ENCODE peak calls at places on chromosome 17, in seven cellular contexts. U, O, J, S, A, X and G are unnamed samples.

GRCh38 chr17:69733171-69734014 is 318.9 kb downstream of the MAP2K6 start:
- DNase-seq in O (no peak), U (no peak), A (peak; percentile 85), X (no peak), S (peak; percentile 85), J (peak; percentile 67), G (peak; percentile 83)

GRCh38 chr17:31561469-31562412 is 170.3 kb downstream of the RAB11FIP4 start:
- DNase-seq in U (no peak), O (no peak), J (peak; percentile 77), X (no peak), A (no peak), S (no peak), G (peak; percentile 60)

GRCh38 chr17:42276609-42277341 is 584 bp upstream of the STAT5B start:
- DNase-seq in X (peak; percentile 69), O (no peak), J (peak; percentile 83), U (peak; percentile 61), A (peak; percentile 57), S (peak; percentile 95), G (peak; percentile 73)

GRCh38 chr17:69434164-69434579 is 19.7 kb downstream of the MAP2K6 start:
- DNase-seq in U (no peak), X (no peak), J (peak; percentile 83), O (no peak), S (no peak), A (peak; percentile 31), G (no peak)

GRCh38 chr17:431494-431893 is 78.9 kb upstream of the RPH3AL start:
- DNase-seq in J (no peak), S (no peak), A (no peak), X (no peak), O (no peak), U (no peak), G (no peak)

GRCh38 chr17:65181237-65182061 is 44.3 kb downstream of the RGS9 start:
- DNase-seq in A (no peak), J (no peak), S (no peak), O (no peak), X (no peak), U (no peak), G (no peak)

GRCh38 chr17:60586288-60586974 is 13.6 kb upstream of the PPM1D start:
- DNase-seq in U (no peak), A (no peak), J (no peak), X (no peak), O (no peak), S (no peak), G (peak; percentile 10)

GRCh38 chr17:50397919-50398285 is 579 bp upstream of the LRRC59 start:
- DNase-seq in A (no peak), O (no peak), X (no peak), J (no peak), S (no peak), U (no peak), G (no peak)

GRCh38 chr17:1623057-1623456 is 5.6 kb downstream of the SLC43A2 start:
- DNase-seq in J (no peak), O (no peak), S (no peak), A (no peak), U (no peak), X (no peak), G (no peak)

DNA sequence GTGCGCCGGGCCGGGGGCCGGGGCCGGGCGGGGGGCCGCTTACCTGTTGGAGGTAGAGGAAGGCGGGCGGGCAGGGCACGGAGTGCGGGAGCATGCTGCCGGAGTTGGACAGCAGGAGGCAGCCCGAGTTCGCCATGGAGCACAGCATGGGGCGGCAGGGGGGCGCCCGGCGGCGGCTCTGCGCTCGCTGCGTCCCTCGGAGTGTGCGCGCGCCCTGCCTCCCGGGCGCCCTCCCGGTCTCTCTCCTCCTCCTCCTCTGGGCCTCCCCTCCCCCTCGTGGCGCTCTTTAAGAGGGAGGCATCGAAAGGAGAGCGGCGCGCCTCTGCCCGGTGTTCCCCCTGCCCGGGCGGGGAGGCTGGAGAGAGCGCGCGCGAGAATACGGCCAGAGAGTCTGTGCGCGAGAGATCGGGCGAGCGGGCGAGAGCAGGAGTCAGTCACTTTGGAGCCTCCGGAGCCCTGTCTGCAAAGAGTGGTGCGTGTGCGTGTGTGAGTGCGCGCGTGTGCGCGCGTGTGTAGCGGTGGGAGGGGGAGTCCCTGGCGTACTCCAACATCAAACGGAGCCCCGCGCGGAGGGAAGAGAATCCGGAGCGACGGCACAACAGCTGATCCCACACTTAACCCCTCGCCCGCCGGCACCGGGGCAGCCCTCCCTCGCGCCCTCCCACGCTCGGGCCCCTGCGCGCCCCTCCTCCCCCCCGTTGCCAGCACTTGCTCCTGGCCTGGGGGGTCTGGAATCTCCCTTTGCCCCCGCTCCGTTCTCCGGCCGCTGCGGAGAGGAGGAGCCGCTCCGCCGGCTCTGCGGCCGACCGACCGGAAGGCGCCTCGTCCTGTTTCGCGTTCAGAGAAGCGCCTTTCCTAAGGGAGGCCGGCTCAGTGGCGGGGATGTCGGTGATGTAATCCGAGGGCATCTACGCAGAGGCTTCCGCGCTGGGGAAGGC is 108.9 kb downstream of the ENGASE start:
- DNase-seq in S (no peak), U (peak; percentile 84), J (no peak), X (no peak), A (no peak), O (no peak), G (no peak)
- TF ChIP-seq CTCF in S (no peak), U (no peak), J (no peak), X (no peak), A (no peak), O (no peak), G (no peak)

GRCh38 chr17:20225162-20226115 is 216.3 kb downstream of the SPECC1 start:
- DNase-seq in J (no peak), S (no peak), X (no peak), A (no peak), O (no peak), U (no peak), G (no peak)
- TF ChIP-seq CTCF in J (no peak), S (no peak), X (no peak), A (no peak), O (no peak), U (no peak), G (no peak)

DNA sequence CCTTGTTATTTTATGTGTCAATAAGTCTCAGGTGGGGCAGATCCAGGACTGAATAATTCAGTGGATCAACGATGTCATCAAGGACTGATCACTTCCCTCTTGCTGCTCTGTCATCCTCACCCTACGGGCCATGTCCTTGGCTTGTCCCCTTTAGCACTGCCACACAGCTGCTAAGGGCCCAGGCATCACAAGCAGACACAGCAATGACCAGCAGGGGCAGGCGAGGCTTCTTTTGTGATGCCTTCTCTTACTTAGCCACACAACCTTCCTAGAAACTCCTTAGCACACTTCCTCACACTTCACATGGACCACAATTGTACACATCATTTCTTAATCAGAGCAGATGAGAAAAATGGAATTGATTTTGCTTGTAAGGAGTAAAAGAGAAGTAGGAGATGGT is 356.3 kb upstream of the SOX9 start:
- DNase-seq in U (peak; percentile 45), A (peak; percentile 3), S (no peak), X (no peak), O (no peak), J (no peak), G (no peak)
- TF ChIP-seq CTCF in U (peak; percentile 41), A (no peak), S (no peak), X (no peak), O (no peak), J (no peak), G (peak; percentile 33)

GRCh38 chr17:28725166-28725659 is 820 bp downstream of the TLCD1 start:
- DNase-seq in J (peak; percentile 38), A (no peak), O (no peak), U (no peak), X (no peak), S (no peak), G (peak; percentile 54)
- TF ChIP-seq CTCF in J (no peak), A (no peak), O (no peak), U (no peak), X (no peak), S (no peak), G (peak; percentile 16)

DNA sequence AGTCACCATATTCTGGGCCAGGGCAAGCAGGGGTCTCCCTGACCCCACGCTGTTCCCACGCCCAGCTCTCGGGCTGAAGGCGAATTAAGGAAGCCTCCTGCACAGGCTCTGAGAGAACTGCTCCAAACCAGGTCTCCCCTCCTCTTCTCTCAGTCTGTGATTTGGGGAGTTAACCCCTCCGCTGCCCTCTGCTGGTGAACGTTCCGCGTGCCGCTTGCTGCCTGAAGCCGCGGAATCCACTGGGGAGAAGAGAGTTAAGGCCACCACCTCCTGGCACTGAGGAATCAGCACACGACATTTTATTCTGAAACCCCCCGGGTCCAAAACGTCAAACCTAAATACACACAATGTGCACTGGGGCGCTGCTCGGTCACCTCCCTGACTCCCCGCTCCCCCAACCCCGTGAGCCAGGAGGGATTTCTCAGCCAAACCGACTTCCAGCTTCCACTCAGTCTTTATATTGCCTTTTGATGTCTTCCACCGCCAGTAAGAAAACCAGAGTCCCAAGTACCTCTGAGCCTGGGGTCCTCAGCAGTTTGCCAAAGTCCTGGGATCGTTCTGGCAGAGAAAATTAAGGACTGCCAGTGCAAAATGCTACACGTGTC is 54.4 kb upstream of the RCVRN start:
- DNase-seq in O (no peak), J (no peak), X (no peak), A (peak; percentile 66), U (peak; percentile 86), S (no peak), G (peak; percentile 45)
- TF ChIP-seq CTCF in O (no peak), J (no peak), X (peak; percentile 27), A (peak; percentile 54), U (peak; percentile 63), S (no peak), G (peak; percentile 70)

GRCh38 chr17:63698381-63698885 is 1.5 kb downstream of the LIMD2 start:
- DNase-seq in A (no peak), U (no peak), X (no peak), O (no peak), S (no peak), J (peak; percentile 24), G (no peak)

GRCh38 chr17:63695889-63696288 is 4.0 kb downstream of the LIMD2 start:
- DNase-seq in X (no peak), U (no peak), S (no peak), J (no peak), O (no peak), A (no peak), G (no peak)

GRCh38 chr17:63694974-63695773 is 4.8 kb downstream of the LIMD2 start:
- DNase-seq in U (peak; percentile 31), A (no peak), J (no peak), X (no peak), S (no peak), O (no peak), G (no peak)

GRCh38 chr17:63697341-63698286 is 2.3 kb downstream of the LIMD2 start:
- DNase-seq in U (peak; percentile 55), S (peak; percentile 86), A (peak; percentile 34), X (peak; percentile 84), O (no peak), J (peak; percentile 44), G (peak; percentile 28)

DNA sequence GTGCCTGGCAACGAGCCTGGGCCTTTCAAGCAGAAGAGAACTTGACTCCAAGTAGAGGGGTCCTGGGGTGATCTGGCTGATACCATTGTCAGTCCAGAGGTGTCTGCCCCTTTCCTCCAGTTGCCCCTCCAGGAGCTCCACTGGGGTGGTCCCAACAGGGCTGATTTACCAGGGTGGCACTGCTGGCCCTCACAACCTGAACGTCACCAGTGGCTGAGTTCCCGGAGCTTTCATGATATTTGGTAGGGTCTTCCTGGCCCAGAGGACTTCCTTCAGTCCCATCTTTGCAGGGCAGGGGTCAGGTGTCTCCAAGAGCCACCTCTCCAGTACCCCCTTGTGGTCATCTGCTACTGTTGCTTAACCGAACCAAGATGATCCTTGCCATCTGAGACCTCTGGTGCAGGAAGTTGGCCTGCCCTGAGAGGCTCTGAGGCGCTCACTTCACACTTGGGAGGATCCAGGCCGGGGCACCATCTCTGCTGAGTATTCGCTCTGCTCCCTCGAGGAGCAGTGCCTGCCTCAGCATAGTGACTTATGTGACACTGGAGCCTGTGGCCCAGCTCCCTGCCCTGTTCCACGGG is 3.5 kb downstream of the LIMD2 start:
- DNase-seq in U (no peak), J (peak; percentile 61), A (no peak), S (no peak), X (no peak), O (no peak), G (peak; percentile 38)
- TF ChIP-seq CTCF in U (peak; percentile 62), J (peak; percentile 49), A (no peak), S (no peak), X (peak; percentile 49), O (no peak), G (peak; percentile 42)

GRCh38 chr17:75069783-75070182 is 18.0 kb upstream of the SLC16A5 start:
- DNase-seq in J (peak; percentile 45), S (no peak), O (no peak), A (peak; percentile 54), X (no peak), U (no peak), G (peak; percentile 33)
- TF ChIP-seq CTCF in J (no peak), S (no peak), O (no peak), A (peak; percentile 64), X (peak; percentile 32), U (no peak), G (peak; percentile 55)